ENCODE peak calls at places on chromosomes 3 and 15, in eight cellular contexts. Q, Z, V, B, W, J, F and N are unnamed samples. For H3K27me3 and H3K4me1, the result is how much of the 10 kb centered on the place peaks cover.

GRCh38 chr15:37788330-37788729 is 146.1 kb upstream of the TMCO5A start:
- DNase-seq in Q (no peak), Z (no peak), V (no peak), B (no peak), W (no peak), J (no peak), F (no peak), N (no peak)

GRCh38 chr15:72740202-72740601 is 43.4 kb downstream of the ADPGK start:
- DNase-seq in Q (no peak), Z (no peak), V (no peak), B (no peak), W (no peak), J (no peak), F (no peak), N (no peak)

GRCh38 chr15:76123031-76123430 is 63.2 kb downstream of the TMEM266 start:
- DNase-seq in Q (no peak), Z (no peak), V (no peak), B (no peak), W (no peak), J (no peak), F (no peak), N (no peak)

GRCh38 chr3:4897765-4898453 is 81.3 kb upstream of the BHLHE40 start:
- DNase-seq in Q (no peak), Z (no peak), V (no peak), B (no peak), W (no peak), J (peak), F (peak), N (no peak)

GRCh38 chr3:33218072-33218445 is 551 bp downstream of the SUSD5 start:
- DNase-seq in Q (peak), Z (no peak), V (no peak), B (no peak), W (no peak), J (no peak), F (no peak), N (no peak)

GRCh38 chr3:161221881-161222600 is 930 bp downstream of the NMD3 start:
- DNase-seq in Q (no peak), Z (no peak), V (peak), B (no peak), W (no peak), J (peak), F (peak), N (no peak)

GRCh38 chr3:187136936-187137335 is 2.4 kb downstream of the RPL39L start:
- DNase-seq in Q (no peak), Z (no peak), V (peak), B (no peak), W (no peak), J (peak), F (no peak), N (no peak)

GRCh38 chr3:70702132-70702531 is 389.7 kb upstream of the MDFIC2 start:
- DNase-seq in Q (no peak), Z (no peak), V (no peak), B (no peak), W (no peak), J (no peak), F (no peak), N (no peak)

GRCh38 chr3:9732080-9732752 is 681 bp downstream of the BRPF1 start:
- DNase-seq in Q (peak), Z (no peak), V (no peak), B (no peak), W (peak), J (no peak), F (no peak), N (no peak)

GRCh38 chr3:115588201-115588600 is 35.1 kb upstream of the GAP43 start:
- DNase-seq in Q (no peak), Z (no peak), V (no peak), B (no peak), W (no peak), J (no peak), F (no peak), N (no peak)

GRCh38 chr3:46844397-46844796 is 18.8 kb downstream of the MYL3 start:
- DNase-seq in Q (no peak), Z (no peak), V (no peak), B (no peak), W (no peak), J (no peak), F (no peak), N (no peak)

GRCh38 chr15:64426845-64427465 is 33.4 kb upstream of the ZNF609 start:
- DNase-seq in Q (peak), Z (no peak), V (peak), B (no peak), W (no peak), J (peak), F (no peak), N (no peak)

GRCh38 chr15:40785814-40786213 is 16.0 kb downstream of the C15orf62 start:
- DNase-seq in Q (no peak), Z (no peak), V (peak), B (no peak), W (no peak), J (peak), F (no peak), N (no peak)

GRCh38 chr3:179653777-179654117 is 907 bp downstream of the USP13 start:
- DNase-seq in Q (no peak), Z (no peak), V (no peak), B (no peak), W (no peak), J (no peak), F (no peak), N (no peak)

GRCh38 chr3:72411102-72411501 is 437.1 kb downstream of the SHQ1 start:
- DNase-seq in Q (no peak), Z (no peak), V (peak), B (no peak), W (no peak), J (peak), F (no peak), N (no peak)

GRCh38 chr3:177468331-177468730 is 271.0 kb upstream of the TBL1XR1 start:
- DNase-seq in Q (no peak), Z (no peak), V (peak), B (no peak), W (no peak), J (peak), F (peak), N (no peak)

GRCh38 chr3:194156095-194156494 is 20.1 kb downstream of the HES1 start:
- DNase-seq in Q (no peak), Z (no peak), V (no peak), B (no peak), W (no peak), J (no peak), F (no peak), N (no peak)

GRCh38 chr3:66744521-66744920 is 243.7 kb upstream of the LRIG1 start:
- DNase-seq in Q (no peak), Z (no peak), V (no peak), B (no peak), W (no peak), J (peak), F (no peak), N (no peak)

GRCh38 chr3:9902372-9903237 is at the start of gene IL17RE:
- DNase-seq in Q (peak), Z (no peak), V (no peak), B (peak), W (no peak), J (no peak), F (no peak), N (no peak)

GRCh38 chr3:126103121-126104027 is 19.4 kb upstream of the SLC41A3 start:
- DNase-seq in Q (peak), Z (no peak), V (no peak), B (peak), W (no peak), J (no peak), F (no peak), N (peak)

GRCh38 chr3:194941360-194941955 is 255.8 kb downstream of the FAM43A start:
- DNase-seq in Q (no peak), Z (no peak), V (no peak), B (no peak), W (no peak), J (no peak), F (no peak), N (no peak)

GRCh38 chr3:10721101-10721500 is 94.9 kb upstream of the SLC6A11 start:
- DNase-seq in Q (no peak), Z (no peak), V (no peak), B (peak), W (no peak), J (no peak), F (no peak), N (no peak)

GRCh38 chr3:14563946-14564539 is 23.9 kb upstream of the GRIP2 start:
- DNase-seq in Q (no peak), Z (no peak), V (no peak), B (no peak), W (no peak), J (no peak), F (no peak), N (no peak)

GRCh38 chr3:14561051-14561634 is 21.0 kb upstream of the GRIP2 start:
- DNase-seq in Q (no peak), Z (no peak), V (peak), B (no peak), W (no peak), J (peak), F (no peak), N (no peak)

GRCh38 chr3:14564741-14565140 is 24.6 kb upstream of the GRIP2 start:
- DNase-seq in Q (no peak), Z (no peak), V (peak), B (peak), W (no peak), J (no peak), F (no peak), N (no peak)

GRCh38 chr3:14560110-14560509 is 20.0 kb upstream of the GRIP2 start:
- DNase-seq in Q (no peak), Z (no peak), V (no peak), B (no peak), W (no peak), J (no peak), F (no peak), N (no peak)

GRCh38 chr3:14562441-14562840 is 22.3 kb upstream of the GRIP2 start:
- DNase-seq in Q (no peak), Z (no peak), V (no peak), B (no peak), W (no peak), J (peak), F (no peak), N (no peak)
- H3K27me3 ChIP-seq in Q (under half), Z (under half), V (under half), B (under half), W (under half), J (under half), F (under half), N (under half)

GRCh38 chr15:70202756-70203155 is 105.0 kb upstream of the TLE3 start:
- DNase-seq in Q (no peak), Z (no peak), V (no peak), B (no peak), W (no peak), J (no peak), F (no peak), N (no peak)
- H3K4me1 ChIP-seq in Q (under half), Z (under half), V (under half), B (under half), W (under half), J (under half), F (under half), N (under half)

GRCh38 chr15:89382288-89382687 is 47.7 kb upstream of the POLG start:
- DNase-seq in Q (no peak), Z (no peak), V (no peak), B (no peak), W (no peak), J (no peak), F (no peak), N (no peak)
- H3K27me3 ChIP-seq in Q (half or more), Z (under half), V (under half), B (half or more), W (under half), J (half or more), F (half or more), N (half or more)

GRCh38 chr15:85785887-85786777 is 8.6 kb downstream of the KLHL25 start:
- DNase-seq in Q (no peak), Z (no peak), V (peak), B (no peak), W (no peak), J (peak), F (no peak), N (no peak)

GRCh38 chr15:85788796-85789495 is 5.8 kb downstream of the KLHL25 start:
- DNase-seq in Q (no peak), Z (no peak), V (peak), B (no peak), W (no peak), J (no peak), F (no peak), N (no peak)

GRCh38 chr15:85786778-85787114 is 8.0 kb downstream of the KLHL25 start:
- DNase-seq in Q (peak), Z (no peak), V (no peak), B (no peak), W (no peak), J (no peak), F (no peak), N (no peak)

GRCh38 chr15:85792102-85792731 is 2.5 kb downstream of the KLHL25 start:
- DNase-seq in Q (no peak), Z (no peak), V (no peak), B (no peak), W (no peak), J (no peak), F (no peak), N (no peak)

DNA sequence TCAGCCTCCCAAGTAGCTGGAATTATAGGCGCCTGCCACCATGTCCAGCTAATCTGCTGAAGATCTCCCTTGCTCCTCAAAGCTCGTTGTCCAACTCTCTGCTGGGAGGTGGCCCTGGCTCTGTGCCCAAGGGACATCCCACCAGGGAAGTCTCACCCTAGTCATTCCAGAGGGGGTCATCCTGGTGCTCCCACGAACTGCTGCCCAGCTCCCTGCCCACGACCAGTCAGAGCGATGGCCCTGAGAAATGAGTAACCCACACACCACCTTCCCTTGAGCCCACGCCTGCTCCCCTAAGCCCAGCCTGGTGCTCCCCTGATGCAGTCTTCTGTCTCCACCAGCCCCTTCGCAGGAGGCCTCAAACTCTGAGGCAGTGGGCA is 5.2 kb downstream of the KLHL25 start:
- DNase-seq in Q (no peak), Z (no peak), V (no peak), B (no peak), W (no peak), J (no peak), F (no peak), N (no peak)
- H3K4me1 ChIP-seq in Q (under half), Z (under half), V (under half), B (under half), W (under half), J (under half), F (under half), N (under half)

GRCh38 chr15:83243634-83244033 is 36.0 kb upstream of the HDGFL3 start:
- DNase-seq in Q (no peak), Z (no peak), V (no peak), B (no peak), W (no peak), J (no peak), F (no peak), N (no peak)
- H3K27me3 ChIP-seq in Q (under half), Z (under half), V (under half), B (under half), W (under half), J (under half), F (under half), N (under half)

GRCh38 chr3:30671527-30672286 is 65.3 kb downstream of the TGFBR2 start:
- DNase-seq in Q (no peak), Z (no peak), V (no peak), B (no peak), W (peak), J (no peak), F (no peak), N (no peak)
- H3K4me1 ChIP-seq in Q (under half), Z (under half), V (under half), B (under half), W (half or more), J (under half), F (half or more), N (under half)

GRCh38 chr15:88400591-88400990 is 66.6 kb downstream of the MRPL46 start:
- DNase-seq in Q (peak), Z (no peak), V (no peak), B (no peak), W (no peak), J (no peak), F (no peak), N (no peak)
- H3K27me3 ChIP-seq in Q (under half), Z (under half), V (under half), B (under half), W (under half), J (under half), F (under half), N (under half)

DNA sequence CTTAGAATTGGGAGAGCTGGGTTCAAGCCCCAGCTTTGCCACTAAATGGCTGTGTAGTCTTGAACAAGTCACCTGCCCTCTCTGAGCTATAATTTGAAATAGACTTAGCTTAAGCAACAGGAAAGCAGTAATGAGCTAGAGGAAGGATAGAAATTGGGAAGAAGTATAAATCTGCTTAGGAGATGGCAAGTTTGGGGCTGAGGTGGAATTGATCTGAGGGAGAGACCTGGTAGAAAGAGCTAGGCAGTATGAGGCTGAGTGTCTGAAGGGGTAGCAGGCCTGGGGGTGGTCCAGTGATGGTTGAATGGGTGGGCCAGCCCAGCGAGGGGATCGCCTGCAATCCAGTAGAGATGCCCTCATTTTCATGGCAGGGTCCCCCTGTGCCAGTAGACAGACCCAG is 22.9 kb downstream of the LPP start:
- DNase-seq in Q (no peak), Z (no peak), V (no peak), B (no peak), W (no peak), J (no peak), F (no peak), N (no peak)
- H3K4me1 ChIP-seq in Q (under half), Z (under half), V (under half), B (under half), W (under half), J (under half), F (half or more), N (under half)

GRCh38 chr15:58049520-58050227 is 15.8 kb downstream of the ALDH1A2 start:
- DNase-seq in Q (peak), Z (no peak), V (no peak), B (no peak), W (no peak), J (no peak), F (no peak), N (no peak)
- H3K27me3 ChIP-seq in Q (under half), Z (under half), V (under half), B (under half), W (under half), J (under half), F (under half), N (under half)